ENCODE peak calls at places on chromosomes 7 and 10, in nine cellular contexts. V is esophagus squamous epithelium, M is right cardiac atrium, D is PC-9, C is adrenal gland, E is upper lobe of right lung, L is SJSA1, A is GM23338, O is heart right ventricle. K is an unnamed sample.

GRCh38 chr10:132714906-132715790 is 70.8 kb downstream of the NKX6-2 start:
- DNase-seq in L (no peak), C (no peak), V (no peak), M (peak; percentile 46), D (no peak), A (no peak), O (peak; percentile 4), E (no peak), K (no peak)

GRCh38 chr7:70545214-70545613 is 586.7 kb upstream of the GALNT17 start:
- DNase-seq in O (no peak), M (no peak), D (no peak), C (no peak), V (no peak), E (no peak), L (no peak), A (no peak), K (no peak)

GRCh38 chr7:17301491-17302101 is 3.1 kb downstream of the AHR start:
- DNase-seq in O (no peak), A (peak; percentile 62), V (no peak), M (peak; percentile 65), L (peak; percentile 42), E (no peak), C (peak; percentile 36), D (peak; percentile 26), K (no peak)

GRCh38 chr7:137421389-137421788 is 77.9 kb upstream of the PTN start:
- DNase-seq in L (no peak), E (no peak), D (no peak), C (no peak), O (no peak), V (no peak), A (no peak), M (no peak), K (no peak)

GRCh38 chr7:36278767-36279171 is 110.9 kb upstream of the ANLN start:
- DNase-seq in M (no peak), O (no peak), V (no peak), L (peak; percentile 9), A (peak; percentile 68), C (peak; percentile 5), D (no peak), E (no peak), K (no peak)

GRCh38 chr10:77162697-77163096 is 474.9 kb downstream of the KCNMA1 start:
- DNase-seq in M (no peak), A (no peak), O (no peak), L (no peak), V (no peak), C (no peak), E (no peak), D (no peak), K (no peak)

GRCh38 chr7:28083159-28083997 is 97.2 kb downstream of the JAZF1 start:
- DNase-seq in O (no peak), V (no peak), E (no peak), D (no peak), M (no peak), C (peak; percentile 51), A (no peak), L (no peak), K (no peak)

GRCh38 chr10:123972481-123973401 is 81.1 kb upstream of the CPXM2 start:
- DNase-seq in D (no peak), O (no peak), V (no peak), E (no peak), M (no peak), A (peak; percentile 83), L (no peak), C (no peak), K (no peak)

GRCh38 chr7:79740076-79740475 is 286.6 kb upstream of the MAGI2 start:
- DNase-seq in M (no peak), V (no peak), D (no peak), A (no peak), E (no peak), O (no peak), C (no peak), L (no peak), K (no peak)

GRCh38 chr7:2507917-2508306 is 11.7 kb upstream of the LFNG start:
- DNase-seq in D (no peak), O (no peak), E (no peak), C (no peak), M (no peak), V (no peak), L (no peak), A (no peak), K (no peak)

GRCh38 chr10:94992811-94993210 is 54.4 kb downstream of the CYP2C9 start:
- DNase-seq in E (no peak), L (peak; percentile 87), C (no peak), D (no peak), V (no peak), M (no peak), O (no peak), A (peak; percentile 17), K (no peak)

DNA sequence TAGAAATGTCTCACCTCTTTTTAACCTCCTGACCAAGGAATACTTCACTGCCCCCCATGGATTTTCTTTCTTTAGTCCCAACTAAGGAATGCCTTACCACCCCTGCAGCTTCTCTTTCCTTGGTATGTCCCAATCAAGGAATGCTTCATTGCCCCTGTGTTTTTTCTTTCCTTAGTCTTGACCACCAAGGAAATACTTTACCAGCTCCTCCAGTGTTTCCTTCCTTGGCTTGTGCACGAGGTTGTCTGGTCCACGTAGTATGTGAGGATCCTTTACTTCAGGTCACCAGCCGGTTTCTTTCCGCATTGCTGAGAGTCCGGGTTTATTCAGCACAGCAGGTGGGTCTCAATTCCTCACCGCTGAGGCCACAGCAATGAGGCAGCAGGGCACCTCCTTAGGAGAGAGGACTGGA is 59.3 kb downstream of the CYP2C9 start:
- DNase-seq in V (no peak), E (no peak), O (no peak), M (peak; percentile 7), L (no peak), A (peak; percentile 77), C (no peak), D (no peak), K (no peak)
- H3K4me3 ChIP-seq in V (no peak overlapping the region), E (no peak overlapping the region), O (no peak overlapping the region), M (no peak overlapping the region), L (no peak overlapping the region), A (peak overlapping the region; percentile 25), C (no peak overlapping the region), D (no peak overlapping the region), K (no peak overlapping the region)

DNA sequence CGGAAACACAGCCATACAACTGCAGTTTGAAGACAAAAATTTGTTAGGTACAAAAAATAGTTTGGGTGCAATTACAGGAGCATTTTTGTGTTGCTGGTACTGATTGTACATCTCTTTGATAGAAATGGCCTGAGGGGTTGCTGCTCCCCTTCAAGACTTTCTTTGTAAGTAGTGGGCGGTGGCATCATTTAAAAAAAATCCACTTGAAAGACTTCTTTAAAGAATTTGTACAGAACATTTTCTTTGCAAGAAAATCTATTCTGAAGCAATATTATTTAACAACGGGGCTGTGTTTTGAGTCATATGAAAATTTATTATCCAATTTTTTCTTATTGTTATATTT is 144.1 kb upstream of the CAV2 start:
- DNase-seq in E (no peak), M (no peak), L (no peak), C (no peak), D (no peak), O (no peak), A (no peak), V (no peak), K (no peak)
- H3K4me1 ChIP-seq in E (peaks cover 31% of the 10 kb centered on the region), M (peaks cover 9% of the 10 kb centered on the region), L (peaks cover 50% of the 10 kb centered on the region), C (peaks cover 12% of the 10 kb centered on the region), D (peaks cover 62% of the 10 kb centered on the region), O (peaks cover 12% of the 10 kb centered on the region), A (no peaks in the 10 kb centered on the region), V (peaks cover 32% of the 10 kb centered on the region), K (peaks cover 5% of the 10 kb centered on the region)

GRCh38 chr10:49175587-49176309 is 12.4 kb downstream of the TMEM273 start:
- DNase-seq in M (no peak), A (no peak), L (no peak), V (no peak), C (no peak), E (no peak), D (no peak), O (no peak), K (no peak)

GRCh38 chr10:49178489-49179471 is 9.4 kb downstream of the TMEM273 start:
- DNase-seq in M (no peak), A (no peak), E (no peak), D (no peak), C (no peak), V (no peak), L (no peak), O (no peak), K (no peak)

GRCh38 chr10:49179699-49180511 is 8.3 kb downstream of the TMEM273 start:
- DNase-seq in L (no peak), C (no peak), E (no peak), A (no peak), D (no peak), V (no peak), M (no peak), O (no peak), K (no peak)

GRCh38 chr10:49176310-49177268 is 11.6 kb downstream of the TMEM273 start:
- DNase-seq in L (no peak), A (no peak), O (peak; percentile 59), E (no peak), D (no peak), M (no peak), C (no peak), V (no peak), K (no peak)

DNA sequence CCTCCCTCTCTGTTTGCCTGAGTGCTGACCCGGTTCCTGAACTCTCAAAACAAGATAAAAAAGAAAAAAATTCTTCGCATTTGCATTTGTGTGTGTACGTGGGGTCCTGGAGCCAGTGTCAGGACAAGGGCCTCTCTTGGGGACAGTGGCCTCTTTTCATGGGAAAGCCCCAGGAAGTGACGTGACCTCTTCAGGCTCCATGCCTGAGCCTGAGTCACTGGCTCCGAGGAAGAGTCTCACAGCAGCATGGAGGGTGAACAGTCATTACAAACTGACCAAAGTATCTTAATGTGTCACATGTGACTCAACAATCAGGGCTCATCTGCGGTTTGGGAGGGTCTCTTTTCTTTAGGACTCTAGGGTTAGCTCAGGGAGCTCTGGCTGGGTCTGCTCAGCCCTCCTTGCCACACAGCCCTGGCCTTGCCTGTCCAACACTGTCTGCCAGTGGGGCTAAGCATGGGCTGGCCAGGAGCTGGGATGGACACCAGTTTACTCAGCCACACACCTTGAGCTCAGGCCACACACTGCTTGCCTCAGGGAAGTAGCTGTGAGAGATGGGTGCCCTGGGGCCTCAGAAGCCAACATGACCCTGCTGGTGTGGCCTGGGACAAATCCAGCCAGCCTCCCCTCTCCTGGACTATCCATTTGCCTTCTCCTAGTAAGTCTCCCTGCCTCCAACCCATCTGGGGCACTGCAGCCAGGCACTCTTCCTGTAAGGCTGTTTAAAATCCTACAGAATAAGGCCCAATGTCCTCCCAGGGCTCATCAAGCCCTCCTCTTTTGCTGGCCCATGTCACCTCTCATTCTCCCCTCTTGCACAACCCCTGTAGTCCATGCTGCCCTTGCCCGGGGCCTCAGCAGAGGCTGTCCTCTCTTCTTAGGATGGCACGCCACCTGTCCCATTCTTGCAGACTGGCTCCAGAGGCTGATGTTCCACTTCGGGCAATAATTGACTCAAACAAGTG is 10.5 kb downstream of the TMEM273 start:
- DNase-seq in O (peak; percentile 60), C (peak; percentile 54), A (no peak), M (peak; percentile 83), V (no peak), L (peak; percentile 92), D (peak; percentile 28), E (no peak), K (peak; percentile 76)
- H3K27ac ChIP-seq in O (peak overlapping the region; percentile 80), C (peak overlapping the region; percentile 63), A (no peak overlapping the region), M (peak overlapping the region; percentile 29), V (peak overlapping the region; percentile 26), L (peak overlapping the region; percentile 83), D (peak overlapping the region; percentile 23), E (peak overlapping the region; percentile 13), K (peak overlapping the region; percentile 44)

DNA sequence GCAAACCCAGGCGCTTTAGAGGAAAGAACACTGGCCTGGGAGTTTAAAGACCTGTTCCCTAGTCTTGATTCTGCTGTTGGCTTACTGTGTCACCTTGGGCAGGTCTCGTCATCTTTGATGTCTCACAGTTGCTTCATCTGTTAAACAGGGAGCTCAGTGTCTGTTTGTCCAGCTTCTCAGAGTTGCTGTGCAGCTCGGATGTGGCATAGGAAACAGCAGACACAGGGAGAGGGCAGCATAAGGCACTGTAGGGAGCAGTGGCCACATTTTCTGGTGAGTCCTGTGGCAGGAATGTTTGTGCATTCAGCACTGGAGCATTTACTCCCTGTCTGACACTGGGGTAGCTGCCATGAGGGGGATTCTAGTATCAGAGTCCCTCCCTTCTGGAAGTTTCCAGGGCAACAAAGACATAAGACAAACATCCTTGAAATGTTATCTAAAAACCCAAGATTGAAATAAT is 2.0 kb downstream of the REPIN1 start:
- DNase-seq in V (no peak), A (no peak), O (no peak), L (no peak), C (no peak), M (no peak), E (no peak), D (no peak), K (peak; percentile 54)
- H3K4me3 ChIP-seq in V (no peak overlapping the region), A (peak overlapping the region; percentile 81), O (no peak overlapping the region), L (no peak overlapping the region), C (peak overlapping the region; percentile 74), M (no peak overlapping the region), E (no peak overlapping the region), D (peak overlapping the region; percentile 94), K (peak overlapping the region; percentile 97)